ENCODE peak calls at places on chromosome 4, in seven cellular contexts. I, Y, X, B, O, D and R are unnamed samples.

GRCh38 chr4:47155907-47156306 is 124.5 kb downstream of the GABRB1 start:
- DNase-seq in I (no peak), Y (no peak), X (no peak), B (no peak), O (no peak), D (no peak), R (no peak)

GRCh38 chr4:3740256-3740655 is 25.9 kb upstream of the ADRA2C start:
- DNase-seq in I (no peak), Y (no peak), X (no peak), B (no peak), O (no peak), D (no peak), R (no peak)

GRCh38 chr4:89904524-89904923 is 9.9 kb downstream of the MMRN1 start:
- DNase-seq in I (no peak), Y (no peak), X (no peak), B (no peak), O (no peak), D (no peak), R (no peak)

GRCh38 chr4:105181259-105181658 is 34.6 kb downstream of the TET2 start:
- DNase-seq in I (no peak), Y (peak), X (no peak), B (no peak), O (no peak), D (no peak), R (no peak)

GRCh38 chr4:151035321-151035720 is 20.2 kb upstream of the LRBA start:
- DNase-seq in I (no peak), Y (peak), X (no peak), B (no peak), O (no peak), D (no peak), R (no peak)

GRCh38 chr4:64857198-64857597 is 447.9 kb upstream of the TECRL start:
- DNase-seq in I (no peak), Y (no peak), X (no peak), B (no peak), O (no peak), D (no peak), R (no peak)

GRCh38 chr4:25020240-25020639 is 10.5 kb downstream of the LGI2 start:
- DNase-seq in I (no peak), Y (no peak), X (no peak), B (no peak), O (no peak), D (peak), R (no peak)

GRCh38 chr4:38677466-38677865 is 13.5 kb downstream of the KLF3 start:
- DNase-seq in I (no peak), Y (no peak), X (no peak), B (no peak), O (no peak), D (no peak), R (no peak)

GRCh38 chr4:38177035-38177791 is 217.0 kb downstream of the PTTG2 start:
- DNase-seq in I (no peak), Y (no peak), X (peak), B (peak), O (no peak), D (peak), R (no peak)

GRCh38 chr4:10722957-10723356 is 38.4 kb upstream of the CLNK start:
- DNase-seq in I (no peak), Y (no peak), X (no peak), B (no peak), O (no peak), D (no peak), R (no peak)

GRCh38 chr4:43132010-43132582 is 239.6 kb downstream of the GRXCR1 start:
- DNase-seq in I (peak), Y (peak), X (peak), B (no peak), O (no peak), D (peak), R (no peak)

GRCh38 chr4:142874684-142875083 is 28.6 kb upstream of the INPP4B start:
- DNase-seq in I (no peak), Y (no peak), X (no peak), B (no peak), O (no peak), D (no peak), R (no peak)

GRCh38 chr4:183201331-183201730 is 102.3 kb downstream of the WWC2 start:
- DNase-seq in I (no peak), Y (no peak), X (no peak), B (no peak), O (no peak), D (peak), R (no peak)

GRCh38 chr4:56316011-56316650 is 71.2 kb downstream of the AASDH start:
- DNase-seq in I (no peak), Y (no peak), X (no peak), B (no peak), O (no peak), D (no peak), R (no peak)

GRCh38 chr4:105417624-105418023 is 56.2 kb downstream of the PPA2 start:
- DNase-seq in I (no peak), Y (no peak), X (no peak), B (no peak), O (no peak), D (peak), R (no peak)

GRCh38 chr4:7422098-7422897 is 12.4 kb downstream of the PSAPL1 start:
- DNase-seq in I (no peak), Y (no peak), X (peak), B (peak), O (no peak), D (no peak), R (peak)

GRCh38 chr4:176339936-176340761 is 20.4 kb downstream of the SPCS3 start:
- DNase-seq in I (no peak), Y (no peak), X (no peak), B (no peak), O (no peak), D (no peak), R (no peak)

GRCh38 chr4:69156913-69157312 is 57.6 kb downstream of the UGT2B11 start:
- DNase-seq in I (no peak), Y (peak), X (no peak), B (no peak), O (no peak), D (no peak), R (no peak)

GRCh38 chr4:25903905-25904747 is 9.9 kb upstream of the SMIM20 start:
- DNase-seq in I (no peak), Y (no peak), X (no peak), B (no peak), O (no peak), D (no peak), R (no peak)

GRCh38 chr4:122666527-122667245 is 45.8 kb upstream of the IL21 start:
- DNase-seq in I (no peak), Y (no peak), X (no peak), B (no peak), O (no peak), D (peak), R (no peak)

GRCh38 chr4:173878701-173879100 is 348.7 kb upstream of the HAND2 start:
- DNase-seq in I (no peak), Y (no peak), X (no peak), B (peak), O (no peak), D (peak), R (no peak)

GRCh38 chr4:15654556-15655222 is 468 bp downstream of the FBXL5 start:
- DNase-seq in I (peak), Y (peak), X (peak), B (peak), O (no peak), D (peak), R (peak)

GRCh38 chr4:7988437-7988836 is 48.8 kb upstream of the AFAP1 start:
- DNase-seq in I (no peak), Y (no peak), X (no peak), B (no peak), O (no peak), D (peak), R (no peak)

GRCh38 chr4:111991797-111992196 is 153.5 kb upstream of the FAM241A start:
- DNase-seq in I (no peak), Y (no peak), X (no peak), B (no peak), O (no peak), D (peak), R (no peak)

GRCh38 chr4:69773443-69773842 is 13.0 kb upstream of the SULT1B1 start:
- DNase-seq in I (no peak), Y (no peak), X (no peak), B (no peak), O (no peak), D (peak), R (no peak)

GRCh38 chr4:159222158-159222557 is 119.3 kb downstream of the RAPGEF2 start:
- DNase-seq in I (no peak), Y (no peak), X (no peak), B (no peak), O (no peak), D (no peak), R (no peak)

GRCh38 chr4:171847751-171848150 is 34.5 kb downstream of the GALNTL6 start:
- DNase-seq in I (no peak), Y (no peak), X (no peak), B (no peak), O (no peak), D (no peak), R (no peak)

GRCh38 chr4:7383251-7383650 is 51.5 kb downstream of the PSAPL1 start:
- DNase-seq in I (no peak), Y (no peak), X (no peak), B (no peak), O (no peak), D (no peak), R (no peak)

GRCh38 chr4:143653031-143653430 is 47.4 kb downstream of the FREM3 start:
- DNase-seq in I (no peak), Y (no peak), X (no peak), B (no peak), O (no peak), D (peak), R (no peak)

GRCh38 chr4:165085946-165086345 is 26.7 kb downstream of the TMEM192 start:
- DNase-seq in I (no peak), Y (no peak), X (no peak), B (peak), O (no peak), D (peak), R (no peak)

GRCh38 chr4:825969-826330 is at the start of gene CPLX1:
- DNase-seq in I (peak), Y (peak), X (peak), B (no peak), O (no peak), D (no peak), R (no peak)
- H3K4me3 ChIP-seq in I (peak), Y (peak), X (no peak), B (peak), O (peak), D (peak), R (peak)

GRCh38 chr4:147480891-147481576 is at the start of gene EDNRA:
- DNase-seq in I (peak), Y (peak), X (peak), B (no peak), O (no peak), D (peak), R (no peak)
- H3K4me3 ChIP-seq in I (peak), Y (peak), X (peak), B (peak), O (peak), D (peak), R (peak)

GRCh38 chr4:184805462-184806245 is 20.1 kb downstream of the ACSL1 start:
- DNase-seq in I (peak), Y (no peak), X (peak), B (peak), O (no peak), D (no peak), R (peak)

GRCh38 chr4:184806246-184806550 is 19.6 kb downstream of the ACSL1 start:
- DNase-seq in I (no peak), Y (no peak), X (no peak), B (no peak), O (no peak), D (no peak), R (no peak)

GRCh38 chr4:184807797-184808718 is 17.7 kb downstream of the ACSL1 start:
- DNase-seq in I (peak), Y (peak), X (no peak), B (no peak), O (no peak), D (peak), R (peak)

GRCh38 chr4:184807261-184807660 is 18.5 kb downstream of the ACSL1 start:
- DNase-seq in I (no peak), Y (no peak), X (no peak), B (no peak), O (no peak), D (no peak), R (no peak)

GRCh38 chr4:184806711-184807110 is 19.1 kb downstream of the ACSL1 start:
- DNase-seq in I (no peak), Y (no peak), X (no peak), B (no peak), O (no peak), D (no peak), R (no peak)
- H3K4me3 ChIP-seq in I (peak), Y (no peak), X (no peak), B (no peak), O (no peak), D (no peak), R (no peak)

GRCh38 chr4:170339522-170339921 is 249.8 kb upstream of the AADAT start:
- DNase-seq in I (no peak), Y (no peak), X (no peak), B (no peak), O (no peak), D (no peak), R (no peak)
- H3K4me3 ChIP-seq in I (no peak), Y (no peak), X (no peak), B (no peak), O (no peak), D (no peak), R (no peak)

GRCh38 chr4:825063-825968 is 613 bp downstream of the CPLX1 start:
- DNase-seq in I (no peak), Y (peak), X (peak), B (no peak), O (no peak), D (peak), R (no peak)
- H3K4me3 ChIP-seq in I (peak), Y (peak), X (no peak), B (peak), O (peak), D (peak), R (peak)

DNA sequence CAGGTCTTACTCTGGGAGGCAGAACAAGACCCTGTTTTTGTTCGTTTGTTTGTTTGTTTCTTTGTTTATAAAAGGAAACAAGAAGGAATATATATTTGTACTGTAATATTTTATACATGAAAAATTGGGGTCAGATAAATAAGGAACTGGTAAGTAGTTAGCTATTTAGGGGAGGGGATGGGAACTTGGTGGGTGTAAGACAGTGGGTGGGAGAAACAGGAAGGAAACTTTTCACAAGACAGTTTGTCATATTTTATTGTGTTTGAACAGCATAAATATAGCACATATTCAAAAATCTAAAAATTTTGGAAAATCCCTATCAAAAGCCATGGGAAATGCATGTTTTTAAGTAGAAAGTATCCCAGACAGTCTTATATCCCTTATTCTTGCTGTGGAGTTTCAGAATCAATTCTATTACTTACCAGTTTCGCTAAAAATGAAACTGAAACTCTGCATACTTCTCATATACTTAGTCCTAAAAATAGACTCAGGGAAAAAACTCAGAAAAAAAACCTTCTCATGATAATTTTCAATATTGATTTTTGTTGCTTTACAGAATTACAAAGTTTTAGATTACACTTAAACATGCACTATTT is 22.3 kb upstream of the RASGEF1B start:
- DNase-seq in I (no peak), Y (no peak), X (no peak), B (no peak), O (no peak), D (peak), R (no peak)
- H3K4me3 ChIP-seq in I (peak), Y (no peak), X (peak), B (peak), O (no peak), D (no peak), R (peak)

GRCh38 chr4:67604029-67604381 is 45.5 kb downstream of the STAP1 start:
- DNase-seq in I (no peak), Y (no peak), X (no peak), B (no peak), O (no peak), D (no peak), R (no peak)
- H3K4me3 ChIP-seq in I (no peak), Y (no peak), X (no peak), B (no peak), O (no peak), D (no peak), R (no peak)

GRCh38 chr4:185532795-185533324 is 2.4 kb downstream of the PDLIM3 start:
- DNase-seq in I (no peak), Y (no peak), X (no peak), B (no peak), O (no peak), D (peak), R (no peak)
- H3K4me3 ChIP-seq in I (peak), Y (no peak), X (no peak), B (peak), O (peak), D (no peak), R (peak)

DNA sequence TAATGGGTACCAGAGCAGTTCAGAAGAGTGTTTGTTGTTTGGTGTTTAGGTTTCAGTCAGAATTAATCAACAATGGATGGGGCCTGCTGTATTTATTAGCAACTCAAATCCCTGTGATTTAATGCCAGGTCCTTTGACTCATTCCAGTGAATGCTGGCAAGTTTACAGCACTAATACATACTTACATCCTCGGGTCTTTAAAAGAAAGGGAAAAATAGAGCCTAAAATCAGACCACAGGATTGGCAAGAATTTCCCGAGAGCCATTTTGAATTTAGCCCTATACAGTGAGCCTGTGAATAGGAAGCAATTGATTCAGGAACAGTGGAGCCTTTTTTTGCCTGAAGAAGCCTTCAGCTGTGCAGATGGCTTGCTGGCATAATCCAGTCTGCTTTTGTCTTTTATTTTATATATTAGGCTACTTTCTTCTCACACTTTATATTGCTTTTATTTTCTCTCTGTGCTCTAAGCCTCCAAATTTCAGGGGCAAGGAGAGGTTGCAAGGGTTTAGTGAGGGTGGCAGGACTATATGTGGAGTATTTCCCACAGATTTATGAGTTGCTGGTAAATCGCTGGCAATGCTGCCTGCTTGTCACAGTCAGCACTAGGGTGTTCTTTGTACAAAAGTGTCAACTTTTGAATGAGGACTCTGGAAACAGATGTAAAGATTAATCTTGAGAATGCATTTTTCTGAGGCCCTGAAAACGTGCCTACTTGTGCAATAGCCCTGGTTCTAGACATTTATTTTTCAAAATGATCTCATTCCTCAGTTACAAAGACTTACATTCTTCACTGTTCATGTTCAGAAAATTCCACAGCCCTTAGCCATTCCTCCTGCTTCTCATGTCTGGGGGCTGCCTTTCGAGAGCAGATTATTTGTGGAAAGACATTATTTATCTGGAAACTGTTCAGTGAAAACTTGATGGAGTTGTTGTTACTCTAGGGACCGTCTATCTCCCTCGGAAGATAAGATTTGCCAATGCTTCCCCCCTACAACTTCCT is 303.5 kb downstream of the SPRY1 start:
- DNase-seq in I (no peak), Y (no peak), X (no peak), B (no peak), O (no peak), D (peak), R (no peak)
- H3K4me3 ChIP-seq in I (no peak), Y (no peak), X (no peak), B (peak), O (no peak), D (no peak), R (peak)

DNA sequence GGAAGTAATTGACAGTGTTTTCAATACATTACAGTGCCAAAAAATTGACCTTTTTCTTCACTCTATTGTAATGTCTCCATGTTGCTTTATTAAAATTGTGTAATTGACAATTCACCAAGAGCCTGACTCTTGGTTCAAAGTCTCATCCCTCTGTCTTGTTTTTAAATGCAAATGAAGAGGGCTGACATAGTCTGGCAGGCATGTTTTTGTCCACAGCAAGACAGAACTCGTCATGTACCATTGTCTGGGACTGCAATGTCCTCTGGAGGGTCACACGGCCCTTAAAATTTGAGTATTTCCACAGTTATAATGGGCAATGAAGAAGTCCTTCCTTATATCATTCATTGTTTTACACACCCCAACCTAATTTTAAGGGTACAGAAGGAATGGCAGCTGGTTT is 38.0 kb upstream of the FBXW7 start:
- DNase-seq in I (no peak), Y (no peak), X (no peak), B (no peak), O (no peak), D (no peak), R (no peak)
- H3K4me3 ChIP-seq in I (no peak), Y (no peak), X (no peak), B (no peak), O (no peak), D (no peak), R (no peak)